ENCODE peak calls at places on chromosomes 6 and 20, in nine cellular contexts. One of them, this sample, is unnamed.

GRCh38 chr20:62581308-62581707 is 61.0 kb upstream of the SLCO4A1 start:
- DNase-seq in esophagus muscularis mucosa: no peak
- DNase-seq in A549: no peak
- DNase-seq in transverse colon: no peak
- DNase-seq in HepG2: no peak
- DNase-seq in sigmoid colon: no peak
- DNase-seq in tibial nerve: no peak
- DNase-seq in H1: no peak
- DNase-seq in stomach: no peak
- DNase-seq in this sample: no peak

GRCh38 chr6:111657146-111657545 is 51.5 kb upstream of the TRAF3IP2 start:
- DNase-seq in esophagus muscularis mucosa: no peak
- DNase-seq in A549: peak
- DNase-seq in transverse colon: no peak
- DNase-seq in HepG2: peak
- DNase-seq in sigmoid colon: no peak
- DNase-seq in tibial nerve: no peak
- DNase-seq in H1: no peak
- DNase-seq in stomach: no peak
- DNase-seq in this sample: no peak

GRCh38 chr6:158849899-158850806 is 31.0 kb upstream of the EZR start:
- DNase-seq in esophagus muscularis mucosa: no peak
- DNase-seq in A549: peak
- DNase-seq in transverse colon: peak
- DNase-seq in HepG2: peak
- DNase-seq in sigmoid colon: no peak
- DNase-seq in tibial nerve: no peak
- DNase-seq in H1: no peak
- DNase-seq in stomach: peak
- DNase-seq in this sample: no peak

GRCh38 chr20:47126374-47126705 is 230.2 kb downstream of the ZMYND8 start:
- DNase-seq in esophagus muscularis mucosa: no peak
- DNase-seq in A549: no peak
- DNase-seq in transverse colon: no peak
- DNase-seq in HepG2: no peak
- DNase-seq in sigmoid colon: no peak
- DNase-seq in tibial nerve: no peak
- DNase-seq in H1: no peak
- DNase-seq in stomach: no peak
- DNase-seq in this sample: no peak

GRCh38 chr20:3674995-3675900 is 6.6 kb downstream of the ADAM33 start:
- DNase-seq in esophagus muscularis mucosa: no peak
- DNase-seq in A549: no peak
- DNase-seq in transverse colon: no peak
- DNase-seq in HepG2: no peak
- DNase-seq in sigmoid colon: no peak
- DNase-seq in tibial nerve: no peak
- DNase-seq in H1: no peak
- DNase-seq in stomach: no peak
- DNase-seq in this sample: no peak

GRCh38 chr6:159163901-159164370 is 5.3 kb upstream of the FNDC1 start:
- DNase-seq in esophagus muscularis mucosa: no peak
- DNase-seq in A549: no peak
- DNase-seq in transverse colon: no peak
- DNase-seq in HepG2: no peak
- DNase-seq in sigmoid colon: no peak
- DNase-seq in tibial nerve: no peak
- DNase-seq in H1: no peak
- DNase-seq in stomach: no peak
- DNase-seq in this sample: no peak

GRCh38 chr6:138287144-138287955 is 69.1 kb upstream of the PBOV1 start:
- DNase-seq in esophagus muscularis mucosa: no peak
- DNase-seq in A549: peak
- DNase-seq in transverse colon: peak
- DNase-seq in HepG2: peak
- DNase-seq in sigmoid colon: no peak
- DNase-seq in tibial nerve: no peak
- DNase-seq in H1: no peak
- DNase-seq in stomach: peak
- DNase-seq in this sample: no peak

GRCh38 chr6:70241031-70241430 is 61.9 kb downstream of the COL9A1 start:
- DNase-seq in esophagus muscularis mucosa: no peak
- DNase-seq in A549: no peak
- DNase-seq in transverse colon: peak
- DNase-seq in HepG2: no peak
- DNase-seq in sigmoid colon: no peak
- DNase-seq in tibial nerve: no peak
- DNase-seq in H1: no peak
- DNase-seq in stomach: no peak
- DNase-seq in this sample: no peak

GRCh38 chr6:49888742-49889431 is 22.6 kb upstream of the CRISP1 start:
- DNase-seq in esophagus muscularis mucosa: no peak
- DNase-seq in A549: no peak
- DNase-seq in transverse colon: no peak
- DNase-seq in HepG2: no peak
- DNase-seq in sigmoid colon: no peak
- DNase-seq in tibial nerve: no peak
- DNase-seq in H1: no peak
- DNase-seq in stomach: no peak
- DNase-seq in this sample: no peak
- TF ChIP-seq POLR2A in esophagus muscularis mucosa: no peak
- TF ChIP-seq POLR2A in A549: no peak
- TF ChIP-seq POLR2A in transverse colon: no peak
- TF ChIP-seq POLR2A in HepG2: no peak
- TF ChIP-seq POLR2A in sigmoid colon: no peak
- TF ChIP-seq POLR2A in tibial nerve: no peak
- TF ChIP-seq POLR2A in H1: no peak
- TF ChIP-seq POLR2A in stomach: no peak
- TF ChIP-seq POLR2A in this sample: no peak

DNA sequence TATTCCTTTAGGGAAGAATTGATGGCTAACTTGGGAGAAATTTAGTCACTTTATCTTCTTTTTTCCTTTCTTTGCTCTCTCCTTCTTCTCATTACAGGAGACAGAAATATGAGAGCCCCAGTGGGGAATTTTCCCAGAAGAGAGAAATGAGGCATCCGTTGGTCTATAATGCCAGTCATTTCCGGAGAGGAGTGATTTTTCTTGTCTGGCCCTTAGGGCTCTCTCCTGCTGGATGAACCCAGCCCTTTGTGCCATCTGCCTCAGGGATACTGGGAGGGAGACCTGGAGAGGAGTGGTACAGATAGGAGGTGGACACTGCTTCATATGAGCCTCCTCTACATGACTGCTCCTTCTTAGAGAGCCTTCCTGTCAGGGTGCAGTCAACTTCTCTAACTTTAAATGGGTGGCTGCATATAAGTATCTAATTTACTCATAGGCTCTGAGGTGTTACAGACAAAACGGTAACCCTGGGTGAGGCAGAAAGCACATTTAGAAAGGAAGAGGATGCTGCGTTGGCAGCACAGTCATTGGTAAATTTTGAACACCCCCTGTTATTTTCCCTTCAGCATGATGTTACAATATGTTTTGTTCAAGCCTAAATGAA is 21.9 kb downstream of the RIMS1 start:
- DNase-seq in esophagus muscularis mucosa: no peak
- DNase-seq in A549: no peak
- DNase-seq in transverse colon: no peak
- DNase-seq in HepG2: no peak
- DNase-seq in sigmoid colon: no peak
- DNase-seq in tibial nerve: no peak
- DNase-seq in H1: no peak
- DNase-seq in stomach: no peak
- DNase-seq in this sample: no peak
- TF ChIP-seq EP300 in esophagus muscularis mucosa: no peak
- TF ChIP-seq EP300 in A549: no peak
- TF ChIP-seq EP300 in transverse colon: no peak
- TF ChIP-seq EP300 in HepG2: no peak
- TF ChIP-seq EP300 in sigmoid colon: no peak
- TF ChIP-seq EP300 in tibial nerve: no peak
- TF ChIP-seq EP300 in H1: no peak
- TF ChIP-seq EP300 in stomach: no peak
- TF ChIP-seq EP300 in this sample: no peak

GRCh38 chr6:52519618-52520017 is 57.2 kb downstream of the TRAM2 start:
- DNase-seq in esophagus muscularis mucosa: no peak
- DNase-seq in A549: no peak
- DNase-seq in transverse colon: no peak
- DNase-seq in HepG2: no peak
- DNase-seq in sigmoid colon: no peak
- DNase-seq in tibial nerve: no peak
- DNase-seq in H1: no peak
- DNase-seq in stomach: no peak
- DNase-seq in this sample: no peak

GRCh38 chr6:52516943-52517342 is 59.9 kb downstream of the TRAM2 start:
- DNase-seq in esophagus muscularis mucosa: no peak
- DNase-seq in A549: no peak
- DNase-seq in transverse colon: no peak
- DNase-seq in HepG2: no peak
- DNase-seq in sigmoid colon: no peak
- DNase-seq in tibial nerve: no peak
- DNase-seq in H1: no peak
- DNase-seq in stomach: no peak
- DNase-seq in this sample: no peak

GRCh38 chr6:52516269-52516668 is 60.6 kb downstream of the TRAM2 start:
- DNase-seq in esophagus muscularis mucosa: no peak
- DNase-seq in A549: no peak
- DNase-seq in transverse colon: no peak
- DNase-seq in HepG2: no peak
- DNase-seq in sigmoid colon: no peak
- DNase-seq in tibial nerve: no peak
- DNase-seq in H1: no peak
- DNase-seq in stomach: no peak
- DNase-seq in this sample: no peak

GRCh38 chr6:52518279-52518944 is 58.4 kb downstream of the TRAM2 start:
- DNase-seq in esophagus muscularis mucosa: no peak
- DNase-seq in A549: no peak
- DNase-seq in transverse colon: no peak
- DNase-seq in HepG2: no peak
- DNase-seq in sigmoid colon: no peak
- DNase-seq in tibial nerve: no peak
- DNase-seq in H1: no peak
- DNase-seq in stomach: no peak
- DNase-seq in this sample: no peak

DNA sequence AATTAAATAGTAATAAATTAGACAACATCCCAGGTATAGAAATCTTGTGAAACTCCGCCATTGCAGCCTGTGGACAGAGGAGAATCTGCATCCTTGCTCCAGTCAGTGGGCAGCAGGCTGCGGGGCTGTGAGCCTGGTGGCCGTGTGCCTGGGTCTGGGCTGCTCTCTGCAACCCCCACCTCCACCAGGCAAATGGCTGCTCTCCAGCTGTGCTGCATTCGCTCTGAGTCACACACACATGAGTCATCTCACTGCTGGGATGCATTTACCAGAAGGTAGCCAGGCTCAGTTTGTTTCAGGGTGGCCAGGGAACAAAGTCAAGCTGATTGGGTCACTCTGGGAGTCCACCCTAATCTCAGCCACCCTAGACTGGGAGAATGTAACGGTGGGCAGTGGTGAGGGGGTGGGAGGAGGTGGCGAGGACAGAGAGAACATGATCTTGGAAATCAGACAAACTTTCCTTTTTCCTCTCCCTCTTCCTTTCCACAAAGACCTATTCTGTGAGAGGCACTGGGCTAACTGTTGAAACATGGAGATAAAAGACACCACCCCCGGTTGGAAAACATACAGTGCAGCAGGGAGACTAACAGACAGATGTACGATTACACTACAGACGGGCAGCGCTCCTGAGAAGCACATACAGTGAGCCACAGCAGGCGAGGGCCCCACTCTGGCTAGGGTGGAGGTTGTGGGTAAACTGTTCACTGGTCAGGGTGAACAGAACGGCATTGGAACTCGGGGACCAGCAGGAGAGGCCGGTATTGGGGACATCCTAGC is 59.2 kb downstream of the TRAM2 start:
- DNase-seq in esophagus muscularis mucosa: peak
- DNase-seq in A549: peak
- DNase-seq in transverse colon: peak
- DNase-seq in HepG2: peak
- DNase-seq in sigmoid colon: peak
- DNase-seq in tibial nerve: peak
- DNase-seq in H1: peak
- DNase-seq in stomach: peak
- DNase-seq in this sample: peak
- TF ChIP-seq POLR2A in esophagus muscularis mucosa: no peak
- TF ChIP-seq POLR2A in A549: no peak
- TF ChIP-seq POLR2A in transverse colon: peak
- TF ChIP-seq POLR2A in HepG2: peak
- TF ChIP-seq POLR2A in sigmoid colon: no peak
- TF ChIP-seq POLR2A in tibial nerve: no peak
- TF ChIP-seq POLR2A in H1: no peak
- TF ChIP-seq POLR2A in stomach: no peak
- TF ChIP-seq POLR2A in this sample: peak

GRCh38 chr6:122752990-122753687 is 26.4 kb upstream of the FABP7 start:
- DNase-seq in esophagus muscularis mucosa: no peak
- DNase-seq in A549: no peak
- DNase-seq in transverse colon: no peak
- DNase-seq in HepG2: no peak
- DNase-seq in sigmoid colon: no peak
- DNase-seq in tibial nerve: no peak
- DNase-seq in H1: no peak
- DNase-seq in stomach: no peak
- DNase-seq in this sample: no peak

GRCh38 chr6:122754191-122754731 is 25.3 kb upstream of the FABP7 start:
- DNase-seq in esophagus muscularis mucosa: no peak
- DNase-seq in A549: no peak
- DNase-seq in transverse colon: no peak
- DNase-seq in HepG2: no peak
- DNase-seq in sigmoid colon: no peak
- DNase-seq in tibial nerve: no peak
- DNase-seq in H1: no peak
- DNase-seq in stomach: no peak
- DNase-seq in this sample: no peak

GRCh38 chr6:122752493-122752892 is 27.0 kb upstream of the FABP7 start:
- DNase-seq in esophagus muscularis mucosa: no peak
- DNase-seq in A549: no peak
- DNase-seq in transverse colon: no peak
- DNase-seq in HepG2: no peak
- DNase-seq in sigmoid colon: no peak
- DNase-seq in tibial nerve: no peak
- DNase-seq in H1: no peak
- DNase-seq in stomach: no peak
- DNase-seq in this sample: no peak

GRCh38 chr6:122755901-122756300 is 23.6 kb upstream of the FABP7 start:
- DNase-seq in esophagus muscularis mucosa: no peak
- DNase-seq in A549: no peak
- DNase-seq in transverse colon: no peak
- DNase-seq in HepG2: no peak
- DNase-seq in sigmoid colon: no peak
- DNase-seq in tibial nerve: no peak
- DNase-seq in H1: peak
- DNase-seq in stomach: no peak
- DNase-seq in this sample: no peak

DNA sequence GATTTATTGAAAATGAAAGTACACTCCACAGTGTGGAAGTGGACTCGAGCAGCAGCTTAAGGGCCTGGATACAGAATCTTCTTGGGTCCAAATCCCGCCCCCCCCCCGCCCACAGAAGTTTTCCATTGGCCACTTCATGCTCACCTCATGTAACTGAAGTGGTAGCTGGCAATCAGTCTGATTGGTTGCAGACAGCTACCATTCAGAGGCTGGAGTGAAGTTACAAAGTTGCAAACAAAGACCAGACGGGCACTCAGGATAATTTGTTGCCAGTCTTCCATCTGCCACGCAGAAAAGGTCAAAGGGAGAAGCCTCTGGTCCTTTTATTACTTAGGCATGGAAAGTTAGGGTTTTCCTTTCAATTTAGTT is 25.8 kb upstream of the FABP7 start:
- DNase-seq in esophagus muscularis mucosa: no peak
- DNase-seq in A549: no peak
- DNase-seq in transverse colon: no peak
- DNase-seq in HepG2: no peak
- DNase-seq in sigmoid colon: no peak
- DNase-seq in tibial nerve: no peak
- DNase-seq in H1: no peak
- DNase-seq in stomach: no peak
- DNase-seq in this sample: no peak
- TF ChIP-seq EP300 in esophagus muscularis mucosa: no peak
- TF ChIP-seq EP300 in A549: no peak
- TF ChIP-seq EP300 in transverse colon: no peak
- TF ChIP-seq EP300 in HepG2: no peak
- TF ChIP-seq EP300 in sigmoid colon: no peak
- TF ChIP-seq EP300 in tibial nerve: no peak
- TF ChIP-seq EP300 in H1: no peak
- TF ChIP-seq EP300 in stomach: no peak
- TF ChIP-seq EP300 in this sample: no peak